ENCODE peak calls at places on chromosomes 4 and X, in seven cellular contexts. One of them, this sample, is unnamed.
A peak's percentile ranks its signal among the peaks of the same experiment; 100 is the strongest.

GRCh38 chr4:88964450-88964849 is 92.5 kb downstream of the FAM13A start:
- DNase-seq in neural progenitor cell: no peak
- DNase-seq in HCT116: peak; percentile 3
- DNase-seq in spleen: no peak
- DNase-seq in ascending aorta: no peak
- DNase-seq in adrenal gland: no peak
- DNase-seq in ovary: no peak
- DNase-seq in this sample: no peak

GRCh38 chrX:38437093-38437492 is 84.7 kb downstream of the OTC start:
- DNase-seq in spleen: no peak
- DNase-seq in ovary: no peak
- DNase-seq in neural progenitor cell: no peak
- DNase-seq in HCT116: no peak
- DNase-seq in adrenal gland: no peak
- DNase-seq in ascending aorta: no peak
- DNase-seq in this sample: no peak

GRCh38 chrX:108019382-108019857 is 25.4 kb upstream of the VSIG1 start:
- DNase-seq in adrenal gland: no peak
- DNase-seq in HCT116: no peak
- DNase-seq in neural progenitor cell: no peak
- DNase-seq in ovary: no peak
- DNase-seq in ascending aorta: no peak
- DNase-seq in spleen: no peak
- DNase-seq in this sample: no peak

GRCh38 chrX:24026403-24026801 is 584 bp downstream of the KLHL15 start:
- DNase-seq in neural progenitor cell: peak; percentile 23
- DNase-seq in ascending aorta: no peak
- DNase-seq in HCT116: no peak
- DNase-seq in spleen: no peak
- DNase-seq in ovary: no peak
- DNase-seq in adrenal gland: no peak
- DNase-seq in this sample: no peak

GRCh38 chr4:41120297-41121217 is 93.8 kb downstream of the APBB2 start:
- DNase-seq in ascending aorta: peak; percentile 20
- DNase-seq in spleen: no peak
- DNase-seq in adrenal gland: peak; percentile 76
- DNase-seq in ovary: peak; percentile 77
- DNase-seq in HCT116: no peak
- DNase-seq in neural progenitor cell: no peak
- DNase-seq in this sample: no peak

GRCh38 chrX:153828723-153829548 is 1.4 kb downstream of the PDZD4 start:
- DNase-seq in neural progenitor cell: peak; percentile 76
- DNase-seq in adrenal gland: no peak
- DNase-seq in ascending aorta: no peak
- DNase-seq in spleen: peak; percentile 64
- DNase-seq in HCT116: no peak
- DNase-seq in ovary: no peak
- DNase-seq in this sample: no peak

GRCh38 chrX:75547783-75548182 is 24.9 kb upstream of the ZDHHC15 start:
- DNase-seq in adrenal gland: peak; percentile 72
- DNase-seq in neural progenitor cell: no peak
- DNase-seq in ovary: peak; percentile 35
- DNase-seq in HCT116: no peak
- DNase-seq in spleen: no peak
- DNase-seq in ascending aorta: no peak
- DNase-seq in this sample: no peak

GRCh38 chrX:262391-262909 is 18.7 kb upstream of the PLCXD1 start:
- DNase-seq in HCT116: no peak
- DNase-seq in spleen: peak; percentile 59
- DNase-seq in neural progenitor cell: no peak
- DNase-seq in adrenal gland: no peak
- DNase-seq in ovary: peak; percentile 10
- DNase-seq in ascending aorta: no peak
- DNase-seq in this sample: peak; percentile 17

GRCh38 chr4:54085284-54085683 is 14.7 kb upstream of the GSX2 start:
- DNase-seq in spleen: no peak
- DNase-seq in HCT116: no peak
- DNase-seq in ovary: no peak
- DNase-seq in neural progenitor cell: no peak
- DNase-seq in ascending aorta: no peak
- DNase-seq in adrenal gland: peak; percentile 79
- DNase-seq in this sample: no peak

GRCh38 chr4:37825943-37826281 is 574 bp upstream of the PGM2 start:
- DNase-seq in HCT116: no peak
- DNase-seq in adrenal gland: no peak
- DNase-seq in neural progenitor cell: no peak
- DNase-seq in ascending aorta: no peak
- DNase-seq in ovary: peak; percentile 21
- DNase-seq in spleen: no peak
- DNase-seq in this sample: peak; percentile 41

GRCh38 chrX:155334486-155335316 is at the start of gene CLIC2:
- DNase-seq in neural progenitor cell: no peak
- DNase-seq in ovary: peak; percentile 23
- DNase-seq in ascending aorta: no peak
- DNase-seq in spleen: no peak
- DNase-seq in adrenal gland: peak; percentile 69
- DNase-seq in HCT116: no peak
- DNase-seq in this sample: peak; percentile 26

GRCh38 chrX:13090261-13091110 is 46.1 kb upstream of the FAM9C start:
- DNase-seq in ovary: no peak
- DNase-seq in neural progenitor cell: no peak
- DNase-seq in ascending aorta: no peak
- DNase-seq in adrenal gland: no peak
- DNase-seq in HCT116: no peak
- DNase-seq in spleen: no peak
- DNase-seq in this sample: no peak

GRCh38 chrX:134542485-134542884 is 82.5 kb downstream of the HPRT1 start:
- DNase-seq in ovary: peak; percentile 66
- DNase-seq in adrenal gland: peak; percentile 57
- DNase-seq in HCT116: no peak
- DNase-seq in spleen: no peak
- DNase-seq in ascending aorta: no peak
- DNase-seq in neural progenitor cell: no peak
- DNase-seq in this sample: no peak

GRCh38 chr4:138301536-138301935 is 59.4 kb upstream of the SLC7A11 start:
- DNase-seq in HCT116: no peak
- DNase-seq in ascending aorta: no peak
- DNase-seq in adrenal gland: no peak
- DNase-seq in neural progenitor cell: no peak
- DNase-seq in ovary: no peak
- DNase-seq in spleen: no peak
- DNase-seq in this sample: no peak

GRCh38 chrX:47846070-47846469 is 9.4 kb downstream of the ZNF81 start:
- DNase-seq in HCT116: no peak
- DNase-seq in ovary: no peak
- DNase-seq in neural progenitor cell: no peak
- DNase-seq in spleen: no peak
- DNase-seq in ascending aorta: no peak
- DNase-seq in adrenal gland: no peak
- DNase-seq in this sample: no peak

GRCh38 chr4:181234951-181235350 is 1008.3 kb upstream of the TENM3 start:
- DNase-seq in ovary: no peak
- DNase-seq in HCT116: no peak
- DNase-seq in spleen: no peak
- DNase-seq in ascending aorta: no peak
- DNase-seq in adrenal gland: no peak
- DNase-seq in neural progenitor cell: no peak
- DNase-seq in this sample: no peak

GRCh38 chrX:118286066-118286758 is 59.7 kb upstream of the WDR44 start:
- DNase-seq in ovary: no peak
- DNase-seq in ascending aorta: no peak
- DNase-seq in HCT116: no peak
- DNase-seq in spleen: no peak
- DNase-seq in neural progenitor cell: no peak
- DNase-seq in adrenal gland: no peak
- DNase-seq in this sample: no peak

GRCh38 chrX:49910344-49910743 is 12.1 kb upstream of the CLCN5 start:
- DNase-seq in ascending aorta: no peak
- DNase-seq in spleen: no peak
- DNase-seq in adrenal gland: no peak
- DNase-seq in HCT116: no peak
- DNase-seq in ovary: no peak
- DNase-seq in neural progenitor cell: no peak
- DNase-seq in this sample: no peak

GRCh38 chr4:127709456-127709855 is 20.7 kb upstream of the SLC25A31 start:
- DNase-seq in adrenal gland: no peak
- DNase-seq in spleen: no peak
- DNase-seq in ascending aorta: no peak
- DNase-seq in neural progenitor cell: no peak
- DNase-seq in ovary: no peak
- DNase-seq in HCT116: no peak
- DNase-seq in this sample: no peak

GRCh38 chrX:74606799-74607198 is 7.6 kb downstream of the RLIM start:
- DNase-seq in HCT116: no peak
- DNase-seq in ascending aorta: no peak
- DNase-seq in ovary: no peak
- DNase-seq in adrenal gland: no peak
- DNase-seq in spleen: no peak
- DNase-seq in neural progenitor cell: no peak
- DNase-seq in this sample: no peak

GRCh38 chr4:41319553-41319952 is 62.8 kb downstream of the UCHL1 start:
- DNase-seq in neural progenitor cell: no peak
- DNase-seq in ascending aorta: no peak
- DNase-seq in ovary: no peak
- DNase-seq in HCT116: peak; percentile 49
- DNase-seq in adrenal gland: no peak
- DNase-seq in spleen: no peak
- DNase-seq in this sample: no peak

DNA sequence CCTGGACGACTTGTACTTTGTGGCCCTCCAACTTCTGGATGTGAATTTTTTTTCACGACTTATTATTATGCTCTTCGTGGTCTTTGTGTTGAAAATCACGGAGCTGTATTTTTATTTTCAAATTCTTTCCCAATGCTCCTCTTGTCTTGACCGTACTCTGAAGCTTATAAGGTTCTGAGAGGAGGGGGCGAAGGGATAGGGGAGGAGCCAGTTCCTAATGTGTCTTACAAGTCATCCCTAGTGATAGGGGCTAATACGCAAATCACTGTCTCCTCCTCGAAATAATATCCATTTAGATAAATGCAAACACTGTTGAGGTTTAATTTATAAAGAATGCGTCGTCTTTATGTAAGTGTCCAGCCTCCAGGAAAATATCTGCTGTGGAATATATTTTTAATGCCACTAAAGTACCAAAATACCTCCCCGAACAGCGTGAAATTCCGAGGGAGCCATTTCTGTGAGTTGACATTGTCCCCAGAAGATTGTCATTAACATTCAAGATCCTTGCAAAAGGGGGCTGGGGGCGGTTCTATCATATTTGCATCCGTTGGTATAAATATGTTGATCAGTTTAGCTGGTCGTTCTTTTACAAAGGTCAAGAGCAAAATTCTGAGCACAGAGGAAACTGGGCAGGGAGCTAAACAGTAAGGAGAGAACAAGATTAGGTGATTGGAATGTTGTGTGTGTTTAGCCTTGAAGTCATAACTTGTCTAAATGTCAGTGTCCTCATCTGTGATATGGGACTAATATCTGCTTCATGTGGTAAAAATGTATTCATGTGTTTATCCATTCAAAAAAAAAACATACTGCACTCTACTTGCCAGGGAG is 3.7 kb upstream of the FAT1 start:
- DNase-seq in adrenal gland: no peak
- DNase-seq in ascending aorta: no peak
- DNase-seq in ovary: no peak
- DNase-seq in neural progenitor cell: peak; percentile 58
- DNase-seq in HCT116: no peak
- DNase-seq in spleen: no peak
- DNase-seq in this sample: no peak
- H3K4me3 ChIP-seq in adrenal gland: peak overlapping the region; percentile 61
- H3K4me3 ChIP-seq in ascending aorta: peak overlapping the region; percentile 84
- H3K4me3 ChIP-seq in ovary: peak overlapping the region; percentile 82
- H3K4me3 ChIP-seq in neural progenitor cell: peak overlapping the region; percentile 96
- H3K4me3 ChIP-seq in HCT116: peak overlapping the region; percentile 97
- H3K4me3 ChIP-seq in spleen: peak overlapping the region; percentile 30
- H3K4me3 ChIP-seq in this sample: peak overlapping the region; percentile 76

GRCh38 chrX:16786791-16787735 is 797 bp downstream of the TXLNG start:
- DNase-seq in adrenal gland: peak; percentile 55
- DNase-seq in HCT116: no peak
- DNase-seq in spleen: peak; percentile 91
- DNase-seq in neural progenitor cell: peak; percentile 73
- DNase-seq in ascending aorta: no peak
- DNase-seq in ovary: peak; percentile 68
- DNase-seq in this sample: no peak

GRCh38 chrX:16783452-16783851 is 2.8 kb upstream of the TXLNG start:
- DNase-seq in ascending aorta: no peak
- DNase-seq in spleen: no peak
- DNase-seq in HCT116: no peak
- DNase-seq in ovary: no peak
- DNase-seq in neural progenitor cell: no peak
- DNase-seq in adrenal gland: no peak
- DNase-seq in this sample: no peak

GRCh38 chrX:16786139-16786790 is at the start of gene TXLNG:
- DNase-seq in ascending aorta: peak; percentile 99
- DNase-seq in neural progenitor cell: peak; percentile 100
- DNase-seq in ovary: peak; percentile 98
- DNase-seq in spleen: peak; percentile 99
- DNase-seq in HCT116: peak; percentile 96
- DNase-seq in adrenal gland: peak; percentile 99
- DNase-seq in this sample: peak; percentile 99

GRCh38 chrX:16788477-16788876 is 2.2 kb downstream of the TXLNG start:
- DNase-seq in neural progenitor cell: no peak
- DNase-seq in ascending aorta: no peak
- DNase-seq in ovary: no peak
- DNase-seq in adrenal gland: peak; percentile 62
- DNase-seq in spleen: no peak
- DNase-seq in HCT116: no peak
- DNase-seq in this sample: no peak

GRCh38 chrX:16785247-16786138 is 773 bp upstream of the TXLNG start:
- DNase-seq in ovary: peak; percentile 46
- DNase-seq in neural progenitor cell: peak; percentile 39
- DNase-seq in adrenal gland: peak; percentile 63
- DNase-seq in ascending aorta: no peak
- DNase-seq in HCT116: no peak
- DNase-seq in spleen: peak; percentile 83
- DNase-seq in this sample: peak; percentile 48
- H3K27ac ChIP-seq in ovary: no peak overlapping the region
- H3K27ac ChIP-seq in neural progenitor cell: no peak overlapping the region
- H3K27ac ChIP-seq in adrenal gland: no peak overlapping the region
- H3K27ac ChIP-seq in ascending aorta: no peak overlapping the region
- H3K27ac ChIP-seq in HCT116: peak overlapping the region; percentile 56
- H3K27ac ChIP-seq in spleen: peak overlapping the region; percentile 89
- H3K27ac ChIP-seq in this sample: no peak overlapping the region

GRCh38 chr4:39435875-39436563 is 22.7 kb downstream of the RPL9 start:
- DNase-seq in adrenal gland: no peak
- DNase-seq in ovary: no peak
- DNase-seq in spleen: no peak
- DNase-seq in neural progenitor cell: no peak
- DNase-seq in ascending aorta: no peak
- DNase-seq in HCT116: no peak
- DNase-seq in this sample: no peak
- TF ChIP-seq CTCF in adrenal gland: no peak
- TF ChIP-seq CTCF in ovary: no peak
- TF ChIP-seq CTCF in spleen: no peak
- TF ChIP-seq CTCF in neural progenitor cell: peak; percentile 48
- TF ChIP-seq CTCF in ascending aorta: no peak
- TF ChIP-seq CTCF in HCT116: peak; percentile 12
- TF ChIP-seq CTCF in this sample: no peak

DNA sequence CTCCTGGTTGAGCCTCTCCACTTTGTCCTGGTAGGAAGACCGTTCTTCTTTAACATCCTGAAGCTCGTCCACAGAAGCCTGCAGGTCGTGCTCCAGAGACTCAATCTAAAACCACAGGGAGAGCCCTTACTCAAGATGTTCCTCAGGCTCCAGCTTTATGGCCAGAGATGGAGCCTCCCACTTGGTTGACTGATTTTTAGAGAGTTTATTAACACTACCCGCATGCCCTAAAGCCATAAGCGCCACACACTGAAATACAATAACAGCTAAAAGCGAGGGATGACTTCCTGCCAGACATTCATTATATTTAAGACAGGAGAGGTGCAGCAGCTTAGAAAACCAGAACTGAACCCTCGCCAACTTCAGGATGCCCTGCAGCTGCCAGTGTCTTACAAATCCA is 41.9 kb downstream of the SOD3 start:
- DNase-seq in adrenal gland: no peak
- DNase-seq in ovary: no peak
- DNase-seq in ascending aorta: no peak
- DNase-seq in spleen: no peak
- DNase-seq in HCT116: no peak
- DNase-seq in neural progenitor cell: no peak
- DNase-seq in this sample: no peak
- H3K4me3 ChIP-seq in adrenal gland: no peak overlapping the region
- H3K4me3 ChIP-seq in ovary: no peak overlapping the region
- H3K4me3 ChIP-seq in ascending aorta: no peak overlapping the region
- H3K4me3 ChIP-seq in spleen: no peak overlapping the region
- H3K4me3 ChIP-seq in HCT116: no peak overlapping the region
- H3K4me3 ChIP-seq in neural progenitor cell: no peak overlapping the region
- H3K4me3 ChIP-seq in this sample: no peak overlapping the region

This sample was measured in colonic mucosa.